ENCODE peak calls at places on chromosomes 6 and 20, in eight cellular contexts. K is stimulated activated CD8-positive, alpha-beta memory T cell treated with anti-CD3 and anti-CD28 coated beads, Interleukin-7, amount 100 ng/mL, for 4 hours; T is Peyer's patch; R is activated CD8-positive, alpha-beta memory T cell treated with anti-CD3 and anti-CD28 coated beads, Interleukin-2, amount 10 ng/mL, durations not matched to agents 7 days and 5 days; E is amygdala; B is T-cell; A is MCF 10A; Y is CD8-positive, alpha-beta T cell. S is an unnamed sample.

GRCh38 chr6:4613381-4613780 is 162.8 kb upstream of the CDYL start:
- DNase-seq in K (no peak), T (no peak), R (no peak), E (no peak), B (no peak), A (no peak), Y (no peak), S (no peak)

GRCh38 chr6:36650848-36651247 is 27.7 kb upstream of the CDKN1A start:
- DNase-seq in K (no peak), T (no peak), R (no peak), E (no peak), B (peak), A (no peak), Y (no peak), S (no peak)

GRCh38 chr6:170497845-170498281 is 55.2 kb downstream of the PSMB1 start:
- DNase-seq in K (no peak), T (no peak), R (no peak), E (no peak), B (no peak), A (no peak), Y (no peak), S (no peak)

GRCh38 chr6:111687652-111688051 is 82.0 kb upstream of the TRAF3IP2 start:
- DNase-seq in K (no peak), T (no peak), R (no peak), E (no peak), B (no peak), A (peak), Y (no peak), S (no peak)

GRCh38 chr6:107061125-107062020 is 33.4 kb downstream of the MTRES1 start:
- DNase-seq in K (no peak), T (no peak), R (peak), E (no peak), B (no peak), A (no peak), Y (no peak), S (no peak)

GRCh38 chr6:144434308-144434990 is 149.3 kb downstream of the UTRN start:
- DNase-seq in K (no peak), T (no peak), R (no peak), E (no peak), B (no peak), A (peak), Y (no peak), S (no peak)

GRCh38 chr20:10023911-10024310 is 10.9 kb upstream of the ANKEF1 start:
- DNase-seq in K (no peak), T (no peak), R (no peak), E (no peak), B (no peak), A (no peak), Y (no peak), S (no peak)

GRCh38 chr6:102736941-102737368 is 1343.4 kb downstream of the GRIK2 start:
- DNase-seq in K (no peak), T (no peak), R (no peak), E (no peak), B (no peak), A (no peak), Y (no peak), S (no peak)

GRCh38 chr6:135438907-135439535 is 58.5 kb downstream of the AHI1 start:
- DNase-seq in K (no peak), T (no peak), R (no peak), E (no peak), B (no peak), A (peak), Y (no peak), S (no peak)

S was measured in T follicular helper cell.